ENCODE peak calls at places on chromosome 21, in nine cellular contexts. One of them, this sample, is unnamed.

GRCh38 chr21:36551731-36552457 is 72.0 kb upstream of the CLDN14 start:
- DNase-seq in adrenal gland: no peak
- DNase-seq in GM23338: no peak
- DNase-seq in uterus: no peak
- DNase-seq in ascending aorta: no peak
- DNase-seq in stomach: no peak
- DNase-seq in IMR-90: peak
- DNase-seq in endothelial cell of umbilical vein: no peak
- DNase-seq in brain microvascular endothelial cell: no peak
- DNase-seq in this sample: peak

GRCh38 chr21:36882776-36883175 is 83.7 kb downstream of the HLCS start:
- DNase-seq in GM23338: no peak
- DNase-seq in adrenal gland: no peak
- DNase-seq in ascending aorta: no peak
- DNase-seq in uterus: no peak
- DNase-seq in endothelial cell of umbilical vein: no peak
- DNase-seq in brain microvascular endothelial cell: no peak
- DNase-seq in IMR-90: peak
- DNase-seq in stomach: no peak
- DNase-seq in this sample: peak

GRCh38 chr21:44285547-44285992 is at the start of gene AIRE:
- DNase-seq in stomach: no peak
- DNase-seq in ascending aorta: no peak
- DNase-seq in uterus: no peak
- DNase-seq in GM23338: peak
- DNase-seq in brain microvascular endothelial cell: peak
- DNase-seq in adrenal gland: peak
- DNase-seq in IMR-90: peak
- DNase-seq in endothelial cell of umbilical vein: no peak
- DNase-seq in this sample: no peak

GRCh38 chr21:42041711-42042110 is 29.4 kb upstream of the UMODL1 start:
- DNase-seq in stomach: no peak
- DNase-seq in GM23338: no peak
- DNase-seq in adrenal gland: no peak
- DNase-seq in ascending aorta: no peak
- DNase-seq in IMR-90: no peak
- DNase-seq in endothelial cell of umbilical vein: no peak
- DNase-seq in uterus: no peak
- DNase-seq in brain microvascular endothelial cell: no peak
- DNase-seq in this sample: no peak

GRCh38 chr21:43726686-43727570 is 8.0 kb downstream of the PDXK start:
- DNase-seq in IMR-90: no peak
- DNase-seq in endothelial cell of umbilical vein: no peak
- DNase-seq in brain microvascular endothelial cell: no peak
- DNase-seq in adrenal gland: peak
- DNase-seq in GM23338: no peak
- DNase-seq in stomach: no peak
- DNase-seq in ascending aorta: peak
- DNase-seq in uterus: no peak
- DNase-seq in this sample: no peak

GRCh38 chr21:28193189-28193588 is 799.5 kb downstream of the LTN1 start:
- DNase-seq in brain microvascular endothelial cell: no peak
- DNase-seq in endothelial cell of umbilical vein: no peak
- DNase-seq in stomach: no peak
- DNase-seq in adrenal gland: no peak
- DNase-seq in IMR-90: no peak
- DNase-seq in ascending aorta: no peak
- DNase-seq in uterus: no peak
- DNase-seq in GM23338: peak
- DNase-seq in this sample: no peak

GRCh38 chr21:44926364-44927101 is 5.8 kb upstream of the ITGB2 start:
- DNase-seq in GM23338: no peak
- DNase-seq in brain microvascular endothelial cell: no peak
- DNase-seq in stomach: no peak
- DNase-seq in endothelial cell of umbilical vein: no peak
- DNase-seq in ascending aorta: no peak
- DNase-seq in uterus: no peak
- DNase-seq in IMR-90: peak
- DNase-seq in adrenal gland: no peak
- DNase-seq in this sample: peak

GRCh38 chr21:42285569-42286245 is 29.5 kb downstream of the TFF3 start:
- DNase-seq in uterus: no peak
- DNase-seq in ascending aorta: no peak
- DNase-seq in IMR-90: no peak
- DNase-seq in brain microvascular endothelial cell: no peak
- DNase-seq in stomach: no peak
- DNase-seq in endothelial cell of umbilical vein: no peak
- DNase-seq in adrenal gland: no peak
- DNase-seq in GM23338: no peak
- DNase-seq in this sample: no peak

GRCh38 chr21:38804617-38805281 is 980 bp upstream of the ETS2 start:
- DNase-seq in stomach: peak
- DNase-seq in uterus: peak
- DNase-seq in adrenal gland: peak
- DNase-seq in endothelial cell of umbilical vein: peak
- DNase-seq in ascending aorta: peak
- DNase-seq in GM23338: peak
- DNase-seq in IMR-90: peak
- DNase-seq in brain microvascular endothelial cell: peak
- DNase-seq in this sample: peak

GRCh38 chr21:38807481-38807880 is 1.8 kb downstream of the ETS2 start:
- DNase-seq in brain microvascular endothelial cell: no peak
- DNase-seq in ascending aorta: no peak
- DNase-seq in adrenal gland: no peak
- DNase-seq in stomach: no peak
- DNase-seq in GM23338: no peak
- DNase-seq in IMR-90: no peak
- DNase-seq in endothelial cell of umbilical vein: peak
- DNase-seq in uterus: no peak
- DNase-seq in this sample: peak

GRCh38 chr21:38805282-38806152 is at the start of gene ETS2:
- DNase-seq in IMR-90: peak
- DNase-seq in GM23338: peak
- DNase-seq in uterus: peak
- DNase-seq in adrenal gland: peak
- DNase-seq in brain microvascular endothelial cell: peak
- DNase-seq in stomach: peak
- DNase-seq in ascending aorta: peak
- DNase-seq in endothelial cell of umbilical vein: peak
- DNase-seq in this sample: peak

GRCh38 chr21:38806942-38807284 is 1.2 kb downstream of the ETS2 start:
- DNase-seq in stomach: no peak
- DNase-seq in GM23338: no peak
- DNase-seq in endothelial cell of umbilical vein: peak
- DNase-seq in IMR-90: peak
- DNase-seq in uterus: no peak
- DNase-seq in brain microvascular endothelial cell: peak
- DNase-seq in adrenal gland: no peak
- DNase-seq in ascending aorta: no peak
- DNase-seq in this sample: peak

GRCh38 chr21:38806153-38806941 is 618 bp downstream of the ETS2 start:
- DNase-seq in adrenal gland: no peak
- DNase-seq in endothelial cell of umbilical vein: no peak
- DNase-seq in GM23338: peak
- DNase-seq in uterus: no peak
- DNase-seq in stomach: no peak
- DNase-seq in ascending aorta: peak
- DNase-seq in brain microvascular endothelial cell: no peak
- DNase-seq in IMR-90: no peak
- DNase-seq in this sample: no peak
- TF ChIP-seq CTCF in adrenal gland: no peak
- TF ChIP-seq CTCF in endothelial cell of umbilical vein: peak
- TF ChIP-seq CTCF in GM23338: no peak
- TF ChIP-seq CTCF in uterus: no peak
- TF ChIP-seq CTCF in stomach: no peak
- TF ChIP-seq CTCF in ascending aorta: no peak
- TF ChIP-seq CTCF in brain microvascular endothelial cell: peak
- TF ChIP-seq CTCF in IMR-90: peak
- TF ChIP-seq CTCF in this sample: peak

GRCh38 chr21:25400427-25400826 is 206.9 kb downstream of the MRPL39 start:
- DNase-seq in endothelial cell of umbilical vein: no peak
- DNase-seq in adrenal gland: no peak
- DNase-seq in IMR-90: no peak
- DNase-seq in stomach: no peak
- DNase-seq in ascending aorta: no peak
- DNase-seq in uterus: no peak
- DNase-seq in brain microvascular endothelial cell: no peak
- DNase-seq in GM23338: no peak
- DNase-seq in this sample: no peak

GRCh38 chr21:25398630-25399029 is 208.7 kb downstream of the MRPL39 start:
- DNase-seq in uterus: no peak
- DNase-seq in endothelial cell of umbilical vein: no peak
- DNase-seq in adrenal gland: no peak
- DNase-seq in stomach: no peak
- DNase-seq in ascending aorta: no peak
- DNase-seq in GM23338: no peak
- DNase-seq in IMR-90: no peak
- DNase-seq in brain microvascular endothelial cell: no peak
- DNase-seq in this sample: no peak

DNA sequence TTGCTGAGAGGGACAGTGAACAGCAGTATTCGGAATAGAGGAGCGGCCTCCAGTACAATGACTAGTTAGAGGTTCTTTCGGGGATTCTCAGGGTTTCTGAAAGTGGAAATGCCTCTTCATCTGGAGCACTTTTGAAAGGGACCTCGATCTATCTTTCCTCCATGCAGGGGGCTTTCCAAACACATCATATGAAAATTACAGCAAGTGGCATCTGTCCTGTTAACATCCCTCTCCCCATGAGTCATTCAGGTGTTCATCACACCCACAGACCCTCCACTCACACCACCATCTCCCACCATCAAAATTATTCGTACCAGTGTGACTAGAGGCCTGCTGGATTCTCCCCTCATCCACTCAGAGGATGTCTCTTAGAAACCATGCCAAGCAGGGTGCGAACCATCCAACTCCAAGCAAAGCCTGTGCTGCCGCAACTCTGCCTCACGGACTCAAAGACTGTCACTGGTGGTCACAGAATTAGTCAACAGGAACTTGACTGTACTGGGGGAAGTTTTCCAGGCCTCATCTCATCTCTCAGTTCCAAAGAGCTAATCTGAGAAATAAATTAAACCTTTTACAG is 211.1 kb downstream of the MRPL39 start:
- DNase-seq in GM23338: no peak
- DNase-seq in stomach: no peak
- DNase-seq in IMR-90: no peak
- DNase-seq in endothelial cell of umbilical vein: no peak
- DNase-seq in ascending aorta: no peak
- DNase-seq in adrenal gland: no peak
- DNase-seq in brain microvascular endothelial cell: no peak
- DNase-seq in uterus: no peak
- DNase-seq in this sample: no peak
- H3K4me3 ChIP-seq in GM23338: no peak
- H3K4me3 ChIP-seq in stomach: no peak
- H3K4me3 ChIP-seq in IMR-90: no peak
- H3K4me3 ChIP-seq in endothelial cell of umbilical vein: no peak
- H3K4me3 ChIP-seq in ascending aorta: no peak
- H3K4me3 ChIP-seq in adrenal gland: no peak
- H3K4me3 ChIP-seq in brain microvascular endothelial cell: no peak
- H3K4me3 ChIP-seq in uterus: no peak
- H3K4me3 ChIP-seq in this sample: no peak

GRCh38 chr21:31559368-31560119 is 99.9 kb upstream of the SOD1 start:
- DNase-seq in endothelial cell of umbilical vein: peak
- DNase-seq in ascending aorta: peak
- DNase-seq in adrenal gland: peak
- DNase-seq in brain microvascular endothelial cell: peak
- DNase-seq in uterus: peak
- DNase-seq in GM23338: peak
- DNase-seq in stomach: peak
- DNase-seq in IMR-90: peak
- DNase-seq in this sample: peak

GRCh38 chr21:31557956-31558838 is 101.3 kb upstream of the SOD1 start:
- DNase-seq in GM23338: peak
- DNase-seq in uterus: no peak
- DNase-seq in ascending aorta: no peak
- DNase-seq in stomach: no peak
- DNase-seq in brain microvascular endothelial cell: peak
- DNase-seq in IMR-90: no peak
- DNase-seq in endothelial cell of umbilical vein: no peak
- DNase-seq in adrenal gland: no peak
- DNase-seq in this sample: no peak

GRCh38 chr21:31560479-31560878 is 99.0 kb upstream of the SOD1 start:
- DNase-seq in stomach: no peak
- DNase-seq in adrenal gland: no peak
- DNase-seq in IMR-90: no peak
- DNase-seq in uterus: no peak
- DNase-seq in endothelial cell of umbilical vein: no peak
- DNase-seq in ascending aorta: no peak
- DNase-seq in GM23338: no peak
- DNase-seq in brain microvascular endothelial cell: no peak
- DNase-seq in this sample: no peak

GRCh38 chr21:31557421-31557955 is 102.0 kb upstream of the SOD1 start:
- DNase-seq in uterus: no peak
- DNase-seq in GM23338: peak
- DNase-seq in IMR-90: no peak
- DNase-seq in ascending aorta: no peak
- DNase-seq in brain microvascular endothelial cell: no peak
- DNase-seq in adrenal gland: no peak
- DNase-seq in endothelial cell of umbilical vein: no peak
- DNase-seq in stomach: peak
- DNase-seq in this sample: no peak

DNA sequence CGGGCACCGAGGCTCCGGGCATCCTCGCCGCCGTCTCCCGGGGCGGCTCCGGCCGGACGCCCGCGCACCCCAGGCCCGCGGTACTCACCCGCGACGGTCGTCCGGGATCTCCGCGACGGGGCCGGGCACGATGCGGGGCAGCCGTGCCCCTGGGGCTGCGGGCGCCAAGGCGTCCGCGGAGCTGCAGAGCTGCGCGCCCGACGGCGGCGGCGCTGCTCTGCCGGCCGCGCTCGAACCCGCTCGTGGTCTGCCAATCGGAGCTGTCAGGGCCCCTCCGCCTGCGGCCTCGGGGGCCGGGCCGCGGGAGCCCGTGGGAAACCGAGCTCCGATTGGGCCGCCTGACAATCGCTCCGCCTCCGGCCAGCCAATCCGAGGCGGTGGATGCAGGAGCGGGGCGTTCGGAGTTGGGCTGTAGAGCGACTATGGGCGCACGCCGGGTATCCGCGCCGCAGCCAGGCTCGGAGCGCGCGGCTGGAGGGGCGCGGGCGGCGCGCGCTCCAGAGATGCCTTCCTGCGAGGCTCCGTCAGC is 100.6 kb upstream of the SOD1 start:
- DNase-seq in GM23338: peak
- DNase-seq in uterus: peak
- DNase-seq in endothelial cell of umbilical vein: peak
- DNase-seq in brain microvascular endothelial cell: peak
- DNase-seq in adrenal gland: peak
- DNase-seq in ascending aorta: peak
- DNase-seq in stomach: peak
- DNase-seq in IMR-90: peak
- DNase-seq in this sample: peak
- TF ChIP-seq CTCF in GM23338: no peak
- TF ChIP-seq CTCF in uterus: no peak
- TF ChIP-seq CTCF in endothelial cell of umbilical vein: no peak
- TF ChIP-seq CTCF in brain microvascular endothelial cell: no peak
- TF ChIP-seq CTCF in adrenal gland: no peak
- TF ChIP-seq CTCF in ascending aorta: no peak
- TF ChIP-seq CTCF in stomach: no peak
- TF ChIP-seq CTCF in IMR-90: no peak
- TF ChIP-seq CTCF in this sample: no peak

DNA sequence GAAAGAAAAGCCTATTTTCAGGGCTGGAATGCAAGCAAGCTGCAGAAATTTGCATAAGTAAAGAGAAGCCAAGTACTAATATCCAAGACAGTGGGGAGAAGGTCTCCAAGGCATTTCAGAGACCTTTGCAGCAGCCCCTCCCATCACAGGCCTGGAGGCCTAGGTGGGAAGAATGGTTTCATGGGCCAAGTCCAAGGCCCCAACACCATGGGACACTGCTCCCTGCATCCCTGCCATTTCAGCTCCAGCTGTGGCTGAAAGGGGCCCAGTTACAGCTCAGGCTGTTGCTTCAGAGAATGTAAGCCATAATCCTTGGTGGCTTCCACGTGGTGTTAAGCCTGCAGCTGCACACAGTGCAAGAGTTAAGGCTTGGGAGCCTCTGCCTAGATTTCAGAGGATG is 16.9 kb upstream of the COL6A1 start:
- DNase-seq in GM23338: no peak
- DNase-seq in ascending aorta: no peak
- DNase-seq in endothelial cell of umbilical vein: no peak
- DNase-seq in stomach: no peak
- DNase-seq in adrenal gland: no peak
- DNase-seq in brain microvascular endothelial cell: no peak
- DNase-seq in uterus: no peak
- DNase-seq in IMR-90: no peak
- DNase-seq in this sample: no peak
- H3K4me3 ChIP-seq in GM23338: no peak
- H3K4me3 ChIP-seq in ascending aorta: no peak
- H3K4me3 ChIP-seq in endothelial cell of umbilical vein: no peak
- H3K4me3 ChIP-seq in stomach: no peak
- H3K4me3 ChIP-seq in adrenal gland: no peak
- H3K4me3 ChIP-seq in brain microvascular endothelial cell: no peak
- H3K4me3 ChIP-seq in uterus: no peak
- H3K4me3 ChIP-seq in IMR-90: no peak
- H3K4me3 ChIP-seq in this sample: no peak